ENCODE peak calls at places on chromosomes 16 and 17, in four cellular contexts. One of them, this sample, is unnamed.

GRCh38 chr16:1126044-1126443 is 26.9 kb upstream of the CACNA1H start:
- DNase-seq in Panc1: no peak
- DNase-seq in A549: no peak
- DNase-seq in GM23338: no peak
- DNase-seq in this sample: no peak

GRCh38 chr17:75344664-75345063 is 55.4 kb upstream of the SLC25A19 start:
- DNase-seq in Panc1: no peak
- DNase-seq in A549: no peak
- DNase-seq in GM23338: peak
- DNase-seq in this sample: no peak

GRCh38 chr17:43212641-43213490 is 1.2 kb downstream of the TMEM106A start:
- DNase-seq in Panc1: no peak
- DNase-seq in A549: no peak
- DNase-seq in GM23338: no peak
- DNase-seq in this sample: no peak

GRCh38 chr16:84819644-84820304 is at the start of gene CRISPLD2:
- DNase-seq in Panc1: no peak
- DNase-seq in A549: peak
- DNase-seq in GM23338: peak
- DNase-seq in this sample: peak

GRCh38 chr17:65742433-65743312 is 181.2 kb upstream of the AXIN2 start:
- DNase-seq in Panc1: no peak
- DNase-seq in A549: peak
- DNase-seq in GM23338: peak
- DNase-seq in this sample: peak

GRCh38 chr17:47635734-47636133 is 14.0 kb upstream of the KPNB1 start:
- DNase-seq in Panc1: no peak
- DNase-seq in A549: no peak
- DNase-seq in GM23338: no peak
- DNase-seq in this sample: no peak

GRCh38 chr17:13293421-13293820 is 275.6 kb upstream of the ELAC2 start:
- DNase-seq in Panc1: no peak
- DNase-seq in A549: no peak
- DNase-seq in GM23338: no peak
- DNase-seq in this sample: no peak

GRCh38 chr17:29909604-29910003 is 20.4 kb downstream of the SSH2 start:
- DNase-seq in Panc1: no peak
- DNase-seq in A549: no peak
- DNase-seq in GM23338: no peak
- DNase-seq in this sample: no peak

GRCh38 chr17:44602970-44603369 is 45.7 kb downstream of the FZD2 start:
- DNase-seq in Panc1: no peak
- DNase-seq in A549: no peak
- DNase-seq in GM23338: no peak
- DNase-seq in this sample: no peak

GRCh38 chr17:12388206-12388605 is 277.5 kb upstream of the MYOCD start:
- DNase-seq in Panc1: no peak
- DNase-seq in A549: peak
- DNase-seq in GM23338: no peak
- DNase-seq in this sample: no peak

GRCh38 chr16:66925322-66925840 is at the start of gene RRAD:
- DNase-seq in Panc1: no peak
- DNase-seq in A549: no peak
- DNase-seq in GM23338: peak
- DNase-seq in this sample: no peak

DNA sequence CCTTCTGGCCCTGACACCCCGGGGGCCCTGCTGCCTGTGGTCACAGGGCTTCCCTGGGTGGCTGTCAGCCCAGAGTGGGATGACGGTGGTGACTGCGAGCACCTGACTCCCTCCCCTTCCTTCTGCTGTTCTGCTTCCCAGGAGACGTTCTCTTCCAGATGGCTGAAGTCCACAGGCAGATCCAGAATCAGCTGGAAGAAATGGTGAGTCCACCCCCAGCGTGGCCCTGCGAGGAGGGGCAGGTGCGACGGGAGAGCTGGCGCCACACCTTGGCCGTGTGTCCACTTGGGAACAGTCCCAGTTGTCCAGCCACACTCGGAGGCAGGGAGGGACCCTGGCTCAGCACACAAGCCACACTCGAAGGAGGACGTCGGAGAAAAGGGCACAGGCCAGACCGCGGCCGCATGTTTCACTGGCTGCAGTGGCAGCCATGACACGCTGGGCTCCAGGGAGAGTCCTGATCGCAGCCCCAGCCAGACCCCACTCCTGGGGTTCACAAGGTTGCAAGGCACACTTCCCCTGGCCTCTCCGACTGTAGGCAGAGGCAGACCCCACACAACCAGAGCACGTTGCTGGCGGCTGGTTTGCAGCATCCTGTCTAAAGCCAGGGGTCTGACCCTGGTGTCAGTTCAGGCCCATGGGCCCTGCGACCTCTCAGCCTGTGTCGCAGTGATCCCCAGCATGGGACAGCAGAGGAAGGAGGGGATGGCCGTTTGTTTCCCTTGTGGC is 49.9 kb downstream of the BAIAP2 start:
- DNase-seq in Panc1: no peak
- DNase-seq in A549: no peak
- DNase-seq in GM23338: no peak
- DNase-seq in this sample: no peak
- TF ChIP-seq REST in Panc1: no peak
- TF ChIP-seq REST in A549: no peak
- TF ChIP-seq REST in GM23338: no peak
- TF ChIP-seq REST in this sample: no peak

GRCh38 chr16:74627506-74628220 is 20.7 kb upstream of the GLG1 start:
- DNase-seq in Panc1: no peak
- DNase-seq in A549: no peak
- DNase-seq in GM23338: no peak
- DNase-seq in this sample: no peak
- TF ChIP-seq REST in Panc1: no peak
- TF ChIP-seq REST in A549: no peak
- TF ChIP-seq REST in GM23338: no peak
- TF ChIP-seq REST in this sample: no peak

GRCh38 chr17:50421308-50422031 is 4.5 kb upstream of the ACSF2 start:
- DNase-seq in Panc1: no peak
- DNase-seq in A549: no peak
- DNase-seq in GM23338: no peak
- DNase-seq in this sample: no peak

GRCh38 chr17:50424246-50425000 is 1.6 kb upstream of the ACSF2 start:
- DNase-seq in Panc1: no peak
- DNase-seq in A549: no peak
- DNase-seq in GM23338: no peak
- DNase-seq in this sample: no peak

GRCh38 chr17:50425001-50425681 is 877 bp upstream of the ACSF2 start:
- DNase-seq in Panc1: no peak
- DNase-seq in A549: no peak
- DNase-seq in GM23338: no peak
- DNase-seq in this sample: no peak

GRCh38 chr17:50422738-50423137 is 3.3 kb upstream of the ACSF2 start:
- DNase-seq in Panc1: no peak
- DNase-seq in A549: no peak
- DNase-seq in GM23338: no peak
- DNase-seq in this sample: no peak

DNA sequence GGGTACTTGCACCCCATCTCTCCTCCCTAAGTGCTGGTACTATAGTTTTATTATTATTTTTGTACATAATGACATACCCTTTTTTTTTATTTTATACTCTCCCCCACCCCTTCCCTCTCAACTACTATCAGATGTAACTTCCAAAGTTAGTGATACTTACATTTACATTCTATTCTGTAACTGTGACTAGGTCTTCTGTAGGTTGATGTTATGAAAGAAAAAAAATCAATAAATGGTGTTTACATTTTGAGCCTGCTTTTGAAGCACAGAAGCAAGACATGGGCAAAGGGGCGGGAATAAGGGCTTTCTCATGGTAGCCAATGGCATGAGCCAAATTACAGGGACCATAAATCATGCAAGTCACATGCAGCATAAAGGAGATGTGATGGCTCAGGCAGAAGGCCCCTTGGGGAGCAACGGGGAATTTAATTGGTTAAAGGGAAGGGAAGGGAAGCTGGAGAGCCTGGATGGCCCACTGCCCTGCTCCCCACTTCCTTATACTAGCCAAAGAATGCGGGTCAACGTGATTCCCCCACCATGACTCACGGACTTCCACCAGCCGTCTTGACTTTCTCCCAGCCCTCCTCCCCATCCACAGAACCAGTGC is 2.4 kb upstream of the ACSF2 start:
- DNase-seq in Panc1: no peak
- DNase-seq in A549: peak
- DNase-seq in GM23338: peak
- DNase-seq in this sample: peak
- TF ChIP-seq REST in Panc1: no peak
- TF ChIP-seq REST in A549: no peak
- TF ChIP-seq REST in GM23338: no peak
- TF ChIP-seq REST in this sample: no peak

GRCh38 chr17:58417300-58418092 is at the start of gene RNF43:
- DNase-seq in Panc1: peak
- DNase-seq in A549: peak
- DNase-seq in GM23338: peak
- DNase-seq in this sample: peak
- TF ChIP-seq REST in Panc1: no peak
- TF ChIP-seq REST in A549: no peak
- TF ChIP-seq REST in GM23338: no peak
- TF ChIP-seq REST in this sample: no peak

DNA sequence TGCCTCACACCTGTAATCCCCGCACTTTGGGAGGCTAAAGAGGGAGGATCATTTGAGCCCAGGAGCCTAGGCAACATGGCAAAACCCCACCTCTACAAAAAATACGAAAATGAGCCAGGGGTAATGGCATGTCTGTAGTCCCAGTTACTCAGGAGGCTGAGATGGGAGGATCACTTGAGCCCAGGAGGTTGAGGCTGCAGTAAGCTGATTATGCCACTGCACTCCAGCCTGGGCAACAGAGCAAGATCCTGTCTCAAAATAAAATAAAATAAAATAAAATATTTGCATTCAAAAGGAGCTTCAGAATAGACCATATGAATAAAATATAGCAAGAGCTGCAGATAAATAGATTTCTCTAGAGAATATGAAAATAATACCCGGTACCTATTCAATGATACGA is 71.5 kb upstream of the ATF7IP2 start:
- DNase-seq in Panc1: no peak
- DNase-seq in A549: no peak
- DNase-seq in GM23338: no peak
- DNase-seq in this sample: no peak
- TF ChIP-seq REST in Panc1: no peak
- TF ChIP-seq REST in A549: no peak
- TF ChIP-seq REST in GM23338: no peak
- TF ChIP-seq REST in this sample: no peak

GRCh38 chr17:5584383-5584951 is at the start of gene NLRP1:
- DNase-seq in Panc1: no peak
- DNase-seq in A549: peak
- DNase-seq in GM23338: peak
- DNase-seq in this sample: peak
- TF ChIP-seq REST in Panc1: no peak
- TF ChIP-seq REST in A549: no peak
- TF ChIP-seq REST in GM23338: no peak
- TF ChIP-seq REST in this sample: no peak

DNA sequence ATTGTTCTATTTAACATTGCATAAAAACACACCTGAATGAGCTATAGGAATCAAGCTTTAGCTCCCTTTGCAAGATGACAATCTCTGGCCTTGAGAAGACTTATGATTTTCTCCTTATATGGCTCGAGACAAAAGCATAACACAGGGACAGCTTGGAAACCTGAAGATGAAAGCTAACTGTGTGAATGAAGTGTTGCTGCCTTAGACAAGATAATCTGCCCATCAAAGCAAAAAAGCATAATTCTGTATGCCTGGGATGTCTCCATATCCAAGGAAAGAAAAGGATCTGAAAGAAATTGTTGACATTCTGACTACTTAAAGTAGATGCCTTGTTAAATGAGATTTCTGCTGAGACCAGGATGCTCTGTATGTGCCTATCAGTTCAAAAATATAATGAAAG is 526.7 kb upstream of the TOM1L1 start:
- DNase-seq in Panc1: no peak
- DNase-seq in A549: no peak
- DNase-seq in GM23338: no peak
- DNase-seq in this sample: no peak
- TF ChIP-seq REST in Panc1: no peak
- TF ChIP-seq REST in A549: no peak
- TF ChIP-seq REST in GM23338: no peak
- TF ChIP-seq REST in this sample: no peak

GRCh38 chr17:78121801-78122220 is 6.7 kb downstream of the TMC6 start:
- DNase-seq in Panc1: no peak
- DNase-seq in A549: no peak
- DNase-seq in GM23338: no peak
- DNase-seq in this sample: no peak

GRCh38 chr17:78122991-78123249 is 5.6 kb downstream of the TMC6 start:
- DNase-seq in Panc1: no peak
- DNase-seq in A549: no peak
- DNase-seq in GM23338: no peak
- DNase-seq in this sample: no peak

GRCh38 chr17:78122221-78122990 is 6.1 kb downstream of the TMC6 start:
- DNase-seq in Panc1: no peak
- DNase-seq in A549: no peak
- DNase-seq in GM23338: no peak
- DNase-seq in this sample: no peak

GRCh38 chr17:78120537-78120936 is 8.0 kb downstream of the TMC6 start:
- DNase-seq in Panc1: no peak
- DNase-seq in A549: no peak
- DNase-seq in GM23338: no peak
- DNase-seq in this sample: no peak

GRCh38 chr17:78120971-78121800 is 7.4 kb downstream of the TMC6 start:
- DNase-seq in Panc1: no peak
- DNase-seq in A549: no peak
- DNase-seq in GM23338: no peak
- DNase-seq in this sample: no peak
- TF ChIP-seq REST in Panc1: no peak
- TF ChIP-seq REST in A549: no peak
- TF ChIP-seq REST in GM23338: no peak
- TF ChIP-seq REST in this sample: no peak

DNA sequence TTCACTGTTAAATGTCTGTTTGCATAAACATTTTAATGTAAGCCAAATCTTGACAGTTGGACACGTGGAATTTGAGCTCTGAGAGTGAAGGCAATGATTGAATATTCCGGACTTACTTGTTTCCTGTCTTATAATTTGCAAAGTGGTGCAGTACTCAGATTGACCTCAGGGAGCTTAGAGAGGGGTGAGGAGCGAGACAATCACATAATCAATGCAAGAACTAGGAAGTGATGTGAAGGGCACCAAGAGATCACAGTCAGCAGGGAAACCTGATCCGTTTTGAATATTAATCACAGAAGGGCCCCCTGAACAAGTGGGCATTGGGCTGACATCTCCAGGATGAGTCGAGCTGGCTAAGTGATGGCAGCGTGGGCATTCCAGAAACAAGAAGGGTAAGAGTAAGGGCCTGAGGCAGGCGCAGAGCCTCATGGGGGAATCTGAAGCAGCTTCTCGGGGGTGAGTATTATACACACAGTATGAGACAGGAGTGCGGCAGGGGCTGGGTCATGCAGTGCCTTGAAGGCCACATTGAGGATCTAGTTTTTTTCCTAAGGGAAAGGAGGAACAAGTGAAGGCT is 26.1 kb downstream of the TEX2 start:
- DNase-seq in Panc1: no peak
- DNase-seq in A549: peak
- DNase-seq in GM23338: peak
- DNase-seq in this sample: peak
- TF ChIP-seq REST in Panc1: no peak
- TF ChIP-seq REST in A549: no peak
- TF ChIP-seq REST in GM23338: no peak
- TF ChIP-seq REST in this sample: no peak